ENCODE peak calls at places on chromosome 15, in eight cellular contexts. Q, A, N, Y, Z, I, T and G are unnamed samples.

GRCh38 chr15:40320931-40321371 is 2.5 kb upstream of the INAFM2 start:
- DNase-seq in Q (peak; percentile 9), A (no peak), N (peak; percentile 57), Y (no peak), Z (peak; percentile 89), I (peak; percentile 76), T (peak; percentile 41), G (peak; percentile 78)

GRCh38 chr15:49627407-49627877 is 6.6 kb downstream of the DTWD1 start:
- DNase-seq in Q (no peak), A (no peak), N (peak; percentile 56), Y (no peak), Z (no peak), I (peak; percentile 91), T (no peak), G (no peak)

GRCh38 chr15:78550194-78550593 is 9.9 kb downstream of the PSMA4 start:
- DNase-seq in Q (no peak), A (no peak), N (no peak), Y (no peak), Z (no peak), I (no peak), T (no peak), G (no peak)

GRCh38 chr15:64695571-64695992 is 79.8 kb downstream of the RBPMS2 start:
- DNase-seq in Q (no peak), A (no peak), N (no peak), Y (no peak), Z (no peak), I (no peak), T (no peak), G (no peak)

GRCh38 chr15:94231728-94232086 is 346 bp downstream of the MCTP2 start:
- DNase-seq in Q (no peak), A (no peak), N (no peak), Y (no peak), Z (peak; percentile 71), I (peak; percentile 5), T (no peak), G (peak; percentile 24)

GRCh38 chr15:98874773-98875172 is 132.8 kb downstream of the PGPEP1L start:
- DNase-seq in Q (no peak), A (no peak), N (no peak), Y (no peak), Z (no peak), I (no peak), T (no peak), G (no peak)

GRCh38 chr15:89247441-89247840 is 3.7 kb downstream of the FANCI start:
- DNase-seq in Q (no peak), A (no peak), N (no peak), Y (no peak), Z (no peak), I (no peak), T (no peak), G (no peak)

GRCh38 chr15:89768071-89768500 is 8.0 kb upstream of the MESP2 start:
- DNase-seq in Q (peak; percentile 54), A (peak; percentile 50), N (no peak), Y (peak; percentile 61), Z (no peak), I (peak; percentile 57), T (no peak), G (no peak)

GRCh38 chr15:23648920-23649515 is 1.4 kb upstream of the MAGEL2 start:
- DNase-seq in Q (no peak), A (no peak), N (no peak), Y (peak; percentile 48), Z (peak; percentile 82), I (no peak), T (peak; percentile 70), G (no peak)

GRCh38 chr15:28118083-28118482 is 19.0 kb upstream of the OCA2 start:
- DNase-seq in Q (peak; percentile 7), A (no peak), N (no peak), Y (no peak), Z (no peak), I (no peak), T (no peak), G (no peak)

GRCh38 chr15:39124925-39125625 is 455.8 kb upstream of the THBS1 start:
- DNase-seq in Q (no peak), A (no peak), N (no peak), Y (no peak), Z (no peak), I (peak; percentile 39), T (no peak), G (no peak)

DNA sequence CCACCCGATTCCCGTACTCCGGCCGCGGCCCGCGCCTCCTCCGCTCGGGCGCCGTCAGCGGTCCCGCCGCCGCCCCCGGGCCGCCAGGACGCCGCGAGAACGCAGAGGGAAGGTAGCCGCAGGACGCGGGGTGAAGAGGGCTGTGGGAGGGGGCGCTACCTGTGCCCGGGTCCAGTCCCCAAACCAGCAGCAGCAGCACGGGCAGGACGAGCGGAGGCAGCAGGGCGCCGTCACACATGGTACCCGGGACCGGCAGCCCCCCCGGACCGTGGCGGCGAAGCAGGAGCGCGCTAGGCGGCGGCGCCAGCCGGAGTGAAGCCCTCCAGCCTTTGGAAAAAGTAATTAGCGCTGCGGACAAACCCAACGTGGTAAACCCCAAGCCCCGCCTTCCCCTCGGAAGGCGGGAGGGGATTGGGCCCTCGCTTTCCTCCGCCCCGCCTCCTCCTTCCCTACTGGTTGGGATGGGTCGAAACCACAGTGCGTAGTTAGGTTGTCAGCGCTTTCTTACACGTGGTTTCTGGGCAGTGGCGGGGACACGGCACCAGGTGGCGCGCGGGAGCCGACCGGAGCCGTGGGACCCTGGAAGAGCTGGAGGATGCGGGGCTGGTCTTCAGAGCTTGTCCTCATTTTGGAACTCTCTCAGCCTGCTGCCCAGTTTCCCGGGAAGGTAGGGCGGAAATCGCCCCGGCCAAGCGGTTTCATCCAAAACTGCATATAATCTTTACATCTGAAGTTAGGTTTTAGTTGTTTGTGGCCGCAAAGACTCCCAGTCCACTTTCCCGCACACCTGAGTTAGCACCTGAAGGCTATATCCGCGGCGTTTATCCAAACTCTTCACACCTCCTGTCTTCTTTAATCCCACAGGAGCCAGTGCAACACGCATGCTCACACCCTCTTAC is at the start of gene ADAMTS17:
- DNase-seq in Q (peak; percentile 95), A (peak; percentile 96), N (peak; percentile 94), Y (peak; percentile 95), Z (peak; percentile 97), I (peak; percentile 80), T (peak; percentile 97), G (peak; percentile 76)
- TF ChIP-seq CTCF in Q (peak; percentile 87), A (peak; percentile 93), N (peak; percentile 86), Y (peak; percentile 96), Z (peak; percentile 84), I (peak; percentile 77), T (peak; percentile 98), G (peak; percentile 63)

GRCh38 chr15:77097921-77098320 is 27.0 kb upstream of the TSPAN3 start:
- DNase-seq in Q (no peak), A (no peak), N (no peak), Y (no peak), Z (no peak), I (no peak), T (no peak), G (no peak)

GRCh38 chr15:77096541-77096940 is 25.6 kb upstream of the TSPAN3 start:
- DNase-seq in Q (no peak), A (no peak), N (no peak), Y (no peak), Z (no peak), I (no peak), T (no peak), G (no peak)

GRCh38 chr15:77096131-77096530 is 25.2 kb upstream of the TSPAN3 start:
- DNase-seq in Q (no peak), A (no peak), N (no peak), Y (no peak), Z (no peak), I (no peak), T (no peak), G (no peak)

GRCh38 chr15:77097317-77097721 is 26.4 kb upstream of the TSPAN3 start:
- DNase-seq in Q (no peak), A (no peak), N (no peak), Y (no peak), Z (no peak), I (no peak), T (no peak), G (no peak)

DNA sequence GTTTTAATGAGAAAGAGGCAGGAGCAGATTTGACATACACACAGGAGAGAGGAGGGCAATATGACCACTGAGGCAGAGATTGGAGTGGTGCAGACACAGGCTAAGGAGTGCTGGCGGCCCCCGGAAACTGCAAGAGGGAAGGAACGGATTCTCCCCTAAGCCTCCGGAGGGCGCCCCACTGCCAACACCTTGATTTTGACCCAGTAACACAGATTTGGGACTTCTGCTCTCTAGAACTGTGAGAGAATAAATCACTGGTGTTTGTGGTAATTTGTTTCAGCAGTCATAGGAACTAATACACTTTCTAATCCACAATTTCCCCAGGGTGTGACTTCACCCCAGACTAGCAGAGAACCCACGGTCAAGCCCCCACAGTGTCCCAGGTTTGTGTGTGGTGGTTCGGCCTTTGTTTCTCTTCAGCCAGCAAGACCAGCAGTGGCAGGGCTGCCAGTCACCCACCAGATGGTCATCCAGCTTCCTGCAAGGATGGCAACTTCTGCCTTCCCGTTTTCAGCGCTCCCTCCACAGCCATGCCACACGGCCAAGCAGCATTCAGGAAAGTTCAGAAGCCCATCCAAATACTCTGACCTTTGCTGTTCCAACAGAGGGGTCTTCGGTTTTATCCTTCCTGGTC is 23.6 kb upstream of the TSPAN3 start:
- DNase-seq in Q (no peak), A (no peak), N (no peak), Y (no peak), Z (peak; percentile 79), I (no peak), T (no peak), G (no peak)
- TF ChIP-seq CTCF in Q (no peak), A (no peak), N (peak; percentile 74), Y (no peak), Z (peak; percentile 80), I (peak; percentile 39), T (no peak), G (no peak)

GRCh38 chr15:32933241-32933640 is 215.4 kb downstream of the GREM1 start:
- DNase-seq in Q (no peak), A (no peak), N (no peak), Y (no peak), Z (no peak), I (no peak), T (no peak), G (no peak)

GRCh38 chr15:32935139-32935538 is 217.3 kb downstream of the GREM1 start:
- DNase-seq in Q (no peak), A (no peak), N (no peak), Y (no peak), Z (no peak), I (no peak), T (no peak), G (no peak)

GRCh38 chr15:32941823-32942222 is 224.0 kb downstream of the GREM1 start:
- DNase-seq in Q (no peak), A (no peak), N (no peak), Y (no peak), Z (no peak), I (no peak), T (no peak), G (no peak)

GRCh38 chr15:32936283-32936918 is 218.6 kb downstream of the GREM1 start:
- DNase-seq in Q (no peak), A (no peak), N (peak; percentile 33), Y (no peak), Z (peak; percentile 65), I (peak; percentile 89), T (no peak), G (peak; percentile 22)
- TF ChIP-seq CTCF in Q (peak; percentile 49), A (no peak), N (peak; percentile 72), Y (no peak), Z (peak; percentile 52), I (peak; percentile 79), T (no peak), G (peak; percentile 25)

DNA sequence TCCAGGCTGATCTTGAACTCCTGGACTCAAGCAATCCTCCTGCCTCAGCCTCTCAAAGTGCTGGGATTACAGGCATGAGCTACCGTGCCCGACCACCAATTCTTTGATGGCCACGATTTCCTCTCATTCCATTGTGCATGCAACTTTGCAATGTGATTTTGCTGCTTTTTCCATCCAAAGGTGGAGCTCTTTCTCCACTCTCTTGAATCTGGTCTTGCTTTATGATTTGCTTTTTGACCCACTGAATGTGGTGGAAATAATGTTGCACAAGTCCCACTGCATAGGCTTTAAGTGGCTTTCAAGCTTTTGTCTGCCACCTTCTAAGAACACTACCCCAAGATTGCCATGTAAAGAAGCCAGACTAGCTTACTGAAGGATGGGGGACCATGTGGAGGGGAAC is 10.6 kb downstream of the RPS27L start:
- DNase-seq in Q (no peak), A (no peak), N (no peak), Y (no peak), Z (no peak), I (peak; percentile 34), T (no peak), G (no peak)
- TF ChIP-seq CTCF in Q (no peak), A (no peak), N (no peak), Y (no peak), Z (peak; percentile 41), I (no peak), T (no peak), G (no peak)